ENCODE peak calls at places on chromosome 21, in nine cellular contexts. C is T1000, R is occipital lobe, K is T47D, X is IMR-90, P is iris pigment epithelial cell, L is tibial nerve, I is iPS-NIHi11, M is AG04449. Q is an unnamed sample.

GRCh38 chr21:34889287-34889536 is 159.9 kb downstream of the RUNX1 start:
- DNase-seq in R (no peak), L (no peak), M (no peak), K (peak), I (no peak), C (peak), X (peak), P (peak), Q (no peak)

GRCh38 chr21:45450741-45451740 is 46.1 kb downstream of the COL18A1 start:
- DNase-seq in R (no peak), X (no peak), C (no peak), M (no peak), P (peak), I (no peak), L (no peak), K (no peak), Q (no peak)

GRCh38 chr21:46021398-46021797 is 39.8 kb downstream of the COL6A1 start:
- DNase-seq in M (no peak), L (no peak), R (no peak), C (no peak), K (no peak), X (no peak), I (no peak), P (no peak), Q (no peak)

GRCh38 chr21:32613436-32614043 is 1.4 kb upstream of the CFAP298 start:
- DNase-seq in I (no peak), R (no peak), M (no peak), K (no peak), C (no peak), X (no peak), L (no peak), P (no peak), Q (no peak)

GRCh38 chr21:28719731-28720130 is 272.9 kb downstream of the LTN1 start:
- DNase-seq in L (no peak), C (no peak), I (no peak), P (no peak), K (no peak), X (no peak), M (no peak), R (no peak), Q (no peak)

GRCh38 chr21:34762761-34763160 is 94.0 kb downstream of the CLIC6 start:
- DNase-seq in P (peak), X (peak), R (no peak), L (no peak), C (no peak), M (peak), I (no peak), K (no peak), Q (no peak)

GRCh38 chr21:26849428-26850115 is 4.4 kb upstream of the ADAMTS1 start:
- DNase-seq in K (no peak), P (peak), C (no peak), L (no peak), X (peak), R (no peak), I (no peak), M (no peak), Q (peak)

GRCh38 chr21:42350271-42350885 is 416 bp downstream of the TFF2 start:
- DNase-seq in I (no peak), P (no peak), R (no peak), K (no peak), L (no peak), C (no peak), X (no peak), M (no peak), Q (no peak)

GRCh38 chr21:40120944-40121575 is 253.8 kb downstream of the PCP4 start:
- DNase-seq in X (peak), L (no peak), P (peak), K (peak), R (no peak), I (peak), M (no peak), C (no peak), Q (peak)

GRCh38 chr21:33394260-33394659 is 9.0 kb upstream of the IFNGR2 start:
- DNase-seq in R (no peak), X (no peak), C (no peak), I (no peak), K (no peak), L (no peak), P (no peak), M (no peak), Q (no peak)

GRCh38 chr21:38330671-38331070 is 73.9 kb downstream of the KCNJ15 start:
- DNase-seq in L (no peak), X (no peak), K (no peak), I (no peak), C (no peak), R (no peak), P (no peak), M (no peak), Q (no peak)

GRCh38 chr21:33236013-33236686 is 6.4 kb downstream of the IFNAR2 start:
- DNase-seq in P (no peak), X (no peak), C (no peak), R (no peak), I (no peak), K (no peak), M (no peak), L (no peak), Q (no peak)

GRCh38 chr21:31133243-31133830 is 95.1 kb upstream of the KRTAP19-8 start:
- DNase-seq in K (no peak), P (no peak), M (no peak), R (no peak), X (no peak), C (no peak), I (no peak), L (no peak), Q (no peak)

GRCh38 chr21:37183749-37184148 is 83.4 kb downstream of the VPS26C start:
- DNase-seq in C (no peak), K (no peak), X (no peak), P (no peak), R (no peak), I (no peak), M (no peak), L (no peak), Q (no peak)

GRCh38 chr21:31888936-31889371 is 16.1 kb downstream of the HUNK start:
- DNase-seq in I (peak), X (no peak), M (no peak), K (peak), R (no peak), P (no peak), L (no peak), C (no peak), Q (no peak)

GRCh38 chr21:37072239-37072987 is 458 bp downstream of the PIGP start:
- DNase-seq in C (peak), P (peak), K (peak), I (peak), X (peak), M (no peak), R (peak), L (peak), Q (peak)

GRCh38 chr21:46060596-46061061 is 37.3 kb upstream of the COL6A2 start:
- DNase-seq in L (peak), M (peak), K (no peak), C (peak), I (no peak), X (peak), P (peak), R (no peak), Q (peak)

GRCh38 chr21:28421716-28422480 is 570.8 kb downstream of the LTN1 start:
- DNase-seq in M (peak), K (no peak), X (peak), R (no peak), L (no peak), P (peak), C (no peak), I (no peak), Q (no peak)

GRCh38 chr21:36478207-36478701 is 1.7 kb downstream of the CLDN14 start:
- DNase-seq in M (peak), I (no peak), X (peak), L (no peak), C (peak), R (no peak), P (peak), K (no peak), Q (peak)